ENCODE peak calls at places on chromosome 13, in four cellular contexts. I is amygdala; H is NCI-H2081; D is stimulated activated CD8-positive, alpha-beta memory T cell treated with anti-CD3 and anti-CD28 coated beads, Interleukin-7, amount 100 ng/mL, for 48 hours. M is an unnamed sample.

GRCh38 chr13:102580552-102581169 is 16.1 kb upstream of the TPP2 start:
- DNase-seq in I (no peak), H (peak), D (no peak), M (no peak)

GRCh38 chr13:45349438-45349837 is 8.5 kb upstream of the TPT1 start:
- DNase-seq in I (no peak), H (no peak), D (no peak), M (no peak)

GRCh38 chr13:50882816-50883215 is 26.8 kb upstream of the RNASEH2B start:
- DNase-seq in I (no peak), H (no peak), D (no peak), M (no peak)

GRCh38 chr13:37899753-37900152 is 30.2 kb upstream of the TRPC4 start:
- DNase-seq in I (no peak), H (no peak), D (no peak), M (no peak)

GRCh38 chr13:36090592-36090991 is 40.6 kb downstream of the DCLK1 start:
- DNase-seq in I (no peak), H (no peak), D (no peak), M (no peak)

GRCh38 chr13:113528101-113528797 is 37.7 kb upstream of the DCUN1D2 start:
- DNase-seq in I (no peak), H (no peak), D (no peak), M (no peak)

GRCh38 chr13:107138468-107138867 is 570.5 kb upstream of the ARGLU1 start:
- DNase-seq in I (no peak), H (no peak), D (no peak), M (no peak)

GRCh38 chr13:83878691-83879410 is 3.4 kb downstream of the SLITRK1 start:
- DNase-seq in I (no peak), H (no peak), D (no peak), M (no peak)

GRCh38 chr13:109840201-109840892 is 54.0 kb upstream of the IRS2 start:
- DNase-seq in I (no peak), H (no peak), D (peak), M (no peak)

GRCh38 chr13:110442946-110443632 is 118.4 kb downstream of the RAB20 start:
- DNase-seq in I (no peak), H (no peak), D (no peak), M (no peak)

GRCh38 chr13:112931028-112931934 is 37.7 kb upstream of the MCF2L start:
- DNase-seq in I (no peak), H (peak), D (no peak), M (no peak)

GRCh38 chr13:33349996-33350826 is 64.7 kb upstream of the STARD13 start:
- DNase-seq in I (no peak), H (no peak), D (no peak), M (no peak)

GRCh38 chr13:74920945-74921725 is 560.8 kb downstream of the TBC1D4 start:
- DNase-seq in I (no peak), H (no peak), D (no peak), M (no peak)

GRCh38 chr13:32829676-32830091 is 186.5 kb upstream of the KL start:
- DNase-seq in I (no peak), H (no peak), D (no peak), M (no peak)

M was measured in activated T-helper 2 cell treated with anti-CD3 and anti-CD28 coated beads, Interferon-gamma antibody, Interleukin-2, Interleukin-4, amounts not matched to agents 10 μg/mL and 5 μg/mL and 100 μg/mL, durations not matched to agents 14 hours and 24 hours and 36 hours.